ENCODE peak calls at places on chromosome 20, in six cellular contexts. L is brain microvascular endothelial cell, N is AG04450, A is endothelial cell, E is endodermal cell, T is tibial artery. D is an unnamed sample.

GRCh38 chr20:13119583-13119982 is 101.5 kb upstream of the ISM1 start:
- DNase-seq in L (peak; percentile 61), N (peak; percentile 7), A (peak; percentile 63), E (peak; percentile 69), T (no peak), D (peak; percentile 22)

GRCh38 chr20:31494131-31494530 is 19.0 kb downstream of the REM1 start:
- DNase-seq in L (no peak), N (no peak), A (peak; percentile 34), E (peak; percentile 90), T (no peak), D (no peak)

GRCh38 chr20:62548483-62548882 is 72.7 kb upstream of the GATA5 start:
- DNase-seq in L (no peak), N (no peak), A (no peak), E (no peak), T (no peak), D (no peak)

GRCh38 chr20:42530855-42531674 is 658.6 kb downstream of the PTPRT start:
- DNase-seq in L (no peak), N (no peak), A (no peak), E (peak; percentile 62), T (no peak), D (no peak)

GRCh38 chr20:55057779-55058415 is 582.5 kb downstream of the DOK5 start:
- DNase-seq in L (no peak), N (no peak), A (no peak), E (peak; percentile 51), T (no peak), D (no peak)

GRCh38 chr20:5531318-5532081 is 214.7 kb upstream of the PROKR2 start:
- DNase-seq in L (peak; percentile 28), N (no peak), A (no peak), E (no peak), T (peak; percentile 23), D (no peak)

GRCh38 chr20:3312940-3313656 is 74.1 kb upstream of the SLC4A11 start:
- DNase-seq in L (peak; percentile 30), N (no peak), A (no peak), E (no peak), T (peak; percentile 27), D (no peak)

GRCh38 chr20:43731927-43732326 is 5.1 kb upstream of the GTSF1L start:
- DNase-seq in L (no peak), N (no peak), A (no peak), E (no peak), T (no peak), D (no peak)

GRCh38 chr20:10263385-10264165 is 44.9 kb downstream of the SNAP25 start:
- DNase-seq in L (no peak), N (no peak), A (no peak), E (no peak), T (no peak), D (no peak)

GRCh38 chr20:4068708-4069107 is 53.4 kb upstream of the RNF24 start:
- DNase-seq in L (no peak), N (no peak), A (no peak), E (peak; percentile 35), T (no peak), D (no peak)

GRCh38 chr20:34516038-34516873 is at the start of gene DYNLRB1:
- DNase-seq in L (peak; percentile 94), N (peak; percentile 94), A (peak; percentile 98), E (peak; percentile 98), T (peak; percentile 98), D (peak; percentile 100)

GRCh38 chr20:32168184-32168910 is 39.2 kb downstream of the PLAGL2 start:
- DNase-seq in L (peak; percentile 14), N (no peak), A (no peak), E (peak; percentile 80), T (peak; percentile 17), D (no peak)

GRCh38 chr20:47360489-47361267 is 4.2 kb upstream of the ZMYND8 start:
- DNase-seq in L (peak; percentile 93), N (peak; percentile 90), A (peak; percentile 76), E (peak; percentile 87), T (peak; percentile 88), D (no peak)

GRCh38 chr20:47007826-47008655 is 113.4 kb downstream of the EYA2 start:
- DNase-seq in L (no peak), N (no peak), A (no peak), E (no peak), T (no peak), D (no peak)

GRCh38 chr20:3800878-3801260 is 4.8 kb downstream of the CDC25B start:
- DNase-seq in L (no peak), N (no peak), A (no peak), E (no peak), T (no peak), D (no peak)

GRCh38 chr20:6954219-6954618 is 186.7 kb downstream of the BMP2 start:
- DNase-seq in L (no peak), N (no peak), A (no peak), E (no peak), T (no peak), D (no peak)

GRCh38 chr20:8132632-8133587 is 844 bp downstream of the PLCB1 start:
- DNase-seq in L (no peak), N (no peak), A (peak; percentile 9), E (peak; percentile 66), T (peak; percentile 27), D (peak; percentile 9)

GRCh38 chr20:47396762-47397476 is 40.4 kb upstream of the ZMYND8 start:
- DNase-seq in L (peak; percentile 17), N (no peak), A (no peak), E (no peak), T (no peak), D (no peak)

GRCh38 chr20:44074252-44075151 is 112.5 kb downstream of the JPH2 start:
- DNase-seq in L (peak; percentile 28), N (no peak), A (no peak), E (no peak), T (peak; percentile 3), D (no peak)

GRCh38 chr20:11267131-11267761 is 593.4 kb upstream of the JAG1 start:
- DNase-seq in L (peak; percentile 95), N (peak; percentile 93), A (no peak), E (peak; percentile 90), T (peak; percentile 25), D (no peak)

GRCh38 chr20:21518292-21518991 is 4.6 kb upstream of the NKX2-2 start:
- DNase-seq in L (no peak), N (no peak), A (no peak), E (no peak), T (no peak), D (no peak)

GRCh38 chr20:51420111-51420510 is 122.4 kb downstream of the NFATC2 start:
- DNase-seq in L (peak; percentile 65), N (no peak), A (no peak), E (no peak), T (no peak), D (no peak)

GRCh38 chr20:8039048-8039447 is 19.5 kb upstream of the TMX4 start:
- DNase-seq in L (no peak), N (no peak), A (no peak), E (no peak), T (no peak), D (no peak)

GRCh38 chr20:38228436-38228835 is 32.1 kb downstream of the KIAA1755 start:
- DNase-seq in L (no peak), N (no peak), A (no peak), E (no peak), T (peak; percentile 3), D (no peak)

GRCh38 chr20:38230957-38231785 is 29.4 kb downstream of the KIAA1755 start:
- DNase-seq in L (peak; percentile 66), N (no peak), A (no peak), E (no peak), T (no peak), D (no peak)

GRCh38 chr20:38230253-38230551 is 30.3 kb downstream of the KIAA1755 start:
- DNase-seq in L (no peak), N (no peak), A (no peak), E (no peak), T (no peak), D (no peak)

GRCh38 chr20:38227578-38228360 is 32.8 kb downstream of the KIAA1755 start:
- DNase-seq in L (no peak), N (no peak), A (no peak), E (no peak), T (peak; percentile 18), D (no peak)

DNA sequence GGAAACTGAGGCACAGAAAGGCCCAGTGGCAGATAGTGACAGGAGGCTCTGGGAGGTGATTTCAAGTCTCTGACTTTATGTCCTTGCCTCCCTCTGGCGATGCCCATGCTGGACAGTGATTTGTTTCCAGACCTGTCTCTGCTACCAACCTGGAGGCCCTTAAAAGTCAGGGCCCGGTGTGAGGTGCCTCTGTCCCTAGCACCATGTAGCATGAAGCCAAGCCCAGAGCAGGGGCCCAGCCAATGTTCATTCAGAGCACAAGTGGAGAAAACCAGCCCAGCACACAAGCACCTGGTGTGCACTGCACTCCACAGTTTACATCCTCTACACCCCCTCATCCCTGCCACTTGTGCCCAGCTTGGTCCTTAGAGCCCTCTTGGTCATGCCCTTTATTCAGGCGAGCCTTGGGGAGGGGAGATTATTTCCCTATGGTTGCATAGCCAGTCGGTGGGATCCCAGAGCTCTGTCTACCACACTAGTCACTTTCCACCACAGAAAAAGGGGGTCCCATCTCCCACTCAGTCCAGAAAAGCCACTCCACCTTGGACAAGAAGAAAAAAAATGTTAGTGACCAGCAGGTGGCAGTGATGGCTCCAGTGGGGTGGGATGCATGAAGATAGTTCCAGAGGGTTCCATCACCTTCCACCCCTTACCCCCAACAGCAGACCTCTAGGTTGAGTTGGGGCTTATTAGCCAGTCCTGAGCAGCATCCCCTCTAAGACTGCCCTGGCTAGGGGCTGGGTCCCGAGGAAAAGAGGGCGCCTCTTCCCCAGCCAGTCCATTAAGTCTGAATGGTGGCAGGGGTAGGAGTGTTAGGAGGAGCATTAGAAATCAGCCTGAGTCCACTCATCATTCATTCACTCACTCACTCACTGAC is 30.9 kb downstream of the KIAA1755 start:
- DNase-seq in L (no peak), N (no peak), A (peak; percentile 63), E (peak; percentile 65), T (no peak), D (no peak)
- TF ChIP-seq CTCF in L (peak; percentile 67), N (peak; percentile 68), A (peak; percentile 55), E (peak; percentile 74), T (peak; percentile 69), D (peak; percentile 58)

DNA sequence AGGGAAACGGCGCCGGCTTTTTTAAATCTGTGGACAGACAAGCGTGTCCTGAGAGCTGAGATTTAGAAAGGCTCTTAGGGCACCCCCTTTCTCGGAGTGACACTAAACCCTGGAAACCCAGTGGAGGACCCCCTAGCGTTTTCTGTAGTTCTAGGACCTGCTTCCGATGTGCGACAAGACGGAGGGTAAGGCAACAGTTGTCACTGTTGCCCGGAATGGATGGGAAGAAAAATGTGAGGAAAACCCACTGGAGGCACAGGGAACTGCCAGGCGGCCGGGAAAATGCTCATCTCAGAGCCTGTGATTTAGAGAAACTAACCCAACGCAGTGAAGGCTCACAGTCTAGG is 551 bp upstream of the ATP5F1E start:
- DNase-seq in L (no peak), N (no peak), A (peak; percentile 41), E (no peak), T (no peak), D (no peak)
- TF ChIP-seq CTCF in L (peak; percentile 46), N (peak; percentile 23), A (no peak), E (peak; percentile 59), T (peak; percentile 24), D (peak; percentile 27)

DNA sequence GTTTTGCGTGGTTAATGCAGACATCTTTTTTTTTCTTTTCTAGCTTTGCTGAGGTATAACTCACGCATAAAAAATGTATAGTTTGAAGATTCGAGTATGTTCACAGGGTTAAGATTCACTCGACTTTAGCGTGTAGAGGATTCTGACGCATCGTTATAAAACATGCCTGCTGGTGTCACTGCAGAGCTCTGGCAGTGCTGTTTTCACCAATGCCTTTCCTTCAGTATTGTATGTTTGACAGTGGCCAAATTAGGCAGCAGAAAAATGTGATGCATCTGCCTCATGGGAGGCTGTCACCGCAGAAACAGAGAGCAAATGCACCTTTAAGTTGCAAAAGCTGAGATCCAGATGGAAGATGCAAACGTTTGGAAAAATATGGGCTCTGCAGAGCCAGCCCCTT is 18.0 kb upstream of the SIRPB2 start:
- DNase-seq in L (peak; percentile 47), N (no peak), A (peak; percentile 25), E (peak; percentile 61), T (no peak), D (no peak)
- TF ChIP-seq CTCF in L (peak; percentile 60), N (peak; percentile 39), A (peak; percentile 22), E (peak; percentile 62), T (no peak), D (peak; percentile 27)

GRCh38 chr20:50152394-50153152 is 950 bp downstream of the PEDS1 start:
- DNase-seq in L (no peak), N (no peak), A (no peak), E (peak; percentile 65), T (no peak), D (no peak)
- TF ChIP-seq CTCF in L (peak; percentile 17), N (no peak), A (no peak), E (peak; percentile 49), T (no peak), D (no peak)